ENCODE peak calls at places on chromosome 9, in six cellular contexts. U is PC-9, B is HCT116, X is IMR-90, F is SJSA1, E is GM23248. N is an unnamed sample. For H3K4me1, the result is how much of the 10 kb centered on the place peaks cover.

GRCh38 chr9:125785187-125785840 is 38.1 kb downstream of the PBX3 start:
- DNase-seq in U (no peak), B (no peak), X (no peak), F (no peak), E (no peak), N (no peak)

GRCh38 chr9:80874276-80874675 is 815.1 kb downstream of the TLE1 start:
- DNase-seq in U (no peak), B (no peak), X (peak), F (no peak), E (peak), N (no peak)

GRCh38 chr9:76369583-76369982 is 24.6 kb downstream of the RFK start:
- DNase-seq in U (peak), B (no peak), X (peak), F (no peak), E (no peak), N (no peak)

GRCh38 chr9:71816782-71817549 is 48.7 kb upstream of the CEMIP2 start:
- DNase-seq in U (no peak), B (no peak), X (no peak), F (no peak), E (no peak), N (no peak)

GRCh38 chr9:83699615-83700014 is 8.1 kb downstream of the UBQLN1 start:
- DNase-seq in U (no peak), B (no peak), X (no peak), F (no peak), E (no peak), N (no peak)

GRCh38 chr9:37624073-37624472 is 26.7 kb upstream of the FRMPD1 start:
- DNase-seq in U (no peak), B (no peak), X (no peak), F (no peak), E (no peak), N (no peak)

GRCh38 chr9:128870128-128870940 is 11.4 kb downstream of the KYAT1 start:
- DNase-seq in U (no peak), B (no peak), X (no peak), F (no peak), E (no peak), N (no peak)

GRCh38 chr9:98998441-98999151 is 54.9 kb downstream of the COL15A1 start:
- DNase-seq in U (no peak), B (peak), X (peak), F (peak), E (peak), N (peak)

GRCh38 chr9:99264070-99264469 is 42.0 kb downstream of the SEC61B start:
- DNase-seq in U (no peak), B (peak), X (no peak), F (no peak), E (peak), N (no peak)

GRCh38 chr9:682633-683508 is 158.6 kb upstream of the DMRT1 start:
- DNase-seq in U (no peak), B (no peak), X (peak), F (no peak), E (peak), N (no peak)

GRCh38 chr9:134346840-134347239 is 20.6 kb downstream of the RXRA start:
- DNase-seq in U (no peak), B (no peak), X (no peak), F (no peak), E (no peak), N (no peak)
- H3K4me1 ChIP-seq in U (under half), B (under half), X (under half), F (under half), E (under half), N (half or more)

GRCh38 chr9:136326777-136327312 is 494 bp upstream of the GPSM1 start:
- DNase-seq in U (no peak), B (no peak), X (no peak), F (peak), E (peak), N (no peak)
- H3K27ac ChIP-seq in U (no peak), B (peak), X (peak), F (peak), E (peak), N (peak)

GRCh38 chr9:34343605-34344004 is 14.2 kb downstream of the NUDT2 start:
- DNase-seq in U (no peak), B (no peak), X (no peak), F (no peak), E (no peak), N (no peak)

GRCh38 chr9:34337404-34337803 is 8.0 kb downstream of the NUDT2 start:
- DNase-seq in U (no peak), B (no peak), X (peak), F (no peak), E (peak), N (no peak)

GRCh38 chr9:34343090-34343489 is 13.7 kb downstream of the NUDT2 start:
- DNase-seq in U (no peak), B (no peak), X (no peak), F (no peak), E (no peak), N (peak)

GRCh38 chr9:34338664-34339063 is 9.3 kb downstream of the NUDT2 start:
- DNase-seq in U (no peak), B (no peak), X (no peak), F (no peak), E (no peak), N (peak)

DNA sequence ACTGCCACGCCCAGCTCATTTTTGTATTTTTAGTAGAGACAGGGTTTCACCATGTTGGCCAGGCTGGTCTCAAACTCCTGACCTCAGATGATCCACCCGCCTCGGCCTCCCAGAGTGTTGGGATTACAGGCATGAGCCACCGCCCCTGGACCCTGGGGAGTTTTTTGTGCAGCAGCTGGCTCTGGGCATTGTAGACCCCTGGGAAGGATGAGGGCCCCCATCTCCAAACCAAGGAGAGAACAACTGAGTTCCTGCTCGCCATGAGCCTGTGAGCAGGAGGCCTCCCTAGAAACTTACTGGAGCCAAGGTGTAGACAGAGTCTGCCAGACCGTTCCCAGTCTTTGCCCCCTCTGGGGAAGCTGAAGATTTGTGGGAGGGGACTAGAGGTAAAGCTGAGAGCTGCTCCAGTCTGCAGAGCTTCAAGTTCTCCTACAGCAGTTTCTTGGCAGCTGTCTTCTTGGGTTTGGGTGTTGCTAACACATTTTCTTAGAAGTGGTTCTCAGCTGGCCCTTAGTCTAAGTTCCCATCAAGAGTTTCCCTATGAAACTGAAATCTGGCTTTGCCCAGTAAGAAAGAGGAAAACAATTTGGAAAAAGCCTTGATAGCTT is 12.4 kb downstream of the NUDT2 start:
- DNase-seq in U (no peak), B (no peak), X (no peak), F (no peak), E (no peak), N (no peak)
- H3K4me1 ChIP-seq in U (under half), B (under half), X (under half), F (under half), E (under half), N (under half)

DNA sequence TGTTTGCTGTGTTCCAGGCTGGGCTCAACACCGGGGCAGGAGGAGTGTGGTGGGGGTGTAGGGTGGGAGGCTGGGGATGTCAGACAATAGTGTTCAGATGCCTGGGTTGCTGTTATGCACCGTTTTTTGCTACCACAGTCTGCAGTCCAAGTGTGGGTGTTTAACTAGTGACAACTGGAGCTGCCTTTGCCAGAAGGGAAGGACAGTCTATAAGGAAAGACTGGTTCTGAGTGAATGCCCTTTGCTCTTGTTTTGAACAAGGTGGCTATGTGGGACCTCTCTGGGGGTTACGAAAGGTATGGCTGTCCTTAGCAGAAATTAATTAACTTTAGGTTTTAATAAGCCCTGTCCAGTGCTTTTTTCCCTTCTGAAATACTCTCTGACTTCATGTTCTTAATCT is 118.5 kb upstream of the GNA14 start:
- DNase-seq in U (no peak), B (no peak), X (no peak), F (no peak), E (no peak), N (no peak)
- H3K27ac ChIP-seq in U (no peak), B (no peak), X (no peak), F (no peak), E (no peak), N (no peak)

DNA sequence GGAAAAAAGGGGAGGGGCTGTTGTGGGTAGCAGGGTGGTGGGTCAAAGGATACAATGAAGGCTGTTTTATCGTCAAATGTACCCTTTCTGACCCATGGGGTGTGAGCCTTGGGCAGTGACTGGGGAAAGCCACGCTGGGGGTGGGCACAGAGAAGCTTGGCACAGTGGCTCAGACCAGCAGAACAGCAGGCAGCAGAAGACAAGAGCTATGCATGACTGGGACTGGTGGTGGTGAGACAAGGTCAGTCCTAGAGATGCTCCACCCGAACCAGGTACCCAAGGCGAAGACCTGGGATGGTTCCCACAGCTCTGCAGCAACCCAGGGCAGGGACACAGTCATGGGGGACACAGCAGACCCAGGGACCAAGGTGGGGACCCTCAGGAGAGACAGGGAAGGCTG is 38.3 kb downstream of the BICD2 start:
- DNase-seq in U (no peak), B (no peak), X (no peak), F (no peak), E (no peak), N (no peak)
- H3K4me1 ChIP-seq in U (under half), B (under half), X (under half), F (under half), E (under half), N (under half)

GRCh38 chr9:21994526-21994995 is at the start of gene CDKN2B-AS1:
- DNase-seq in U (peak), B (peak), X (peak), F (peak), E (peak), N (peak)
- H3K27ac ChIP-seq in U (peak), B (peak), X (peak), F (peak), E (peak), N (peak)

GRCh38 chr9:106481003-106481614 is 381.9 kb upstream of the ZNF462 start:
- DNase-seq in U (no peak), B (no peak), X (no peak), F (no peak), E (no peak), N (no peak)
- H3K4me1 ChIP-seq in U (under half), B (under half), X (under half), F (under half), E (under half), N (under half)

GRCh38 chr9:97366476-97366875 is 45.4 kb upstream of the TDRD7 start:
- DNase-seq in U (no peak), B (no peak), X (no peak), F (no peak), E (no peak), N (no peak)

GRCh38 chr9:97365634-97366033 is 46.3 kb upstream of the TDRD7 start:
- DNase-seq in U (no peak), B (no peak), X (no peak), F (no peak), E (no peak), N (no peak)

GRCh38 chr9:97364769-97365490 is 47.0 kb upstream of the TDRD7 start:
- DNase-seq in U (no peak), B (no peak), X (no peak), F (no peak), E (no peak), N (no peak)

GRCh38 chr9:97367729-97368128 is 44.2 kb upstream of the TDRD7 start:
- DNase-seq in U (no peak), B (no peak), X (no peak), F (no peak), E (no peak), N (no peak)

GRCh38 chr9:97366889-97367288 is 45.0 kb upstream of the TDRD7 start:
- DNase-seq in U (no peak), B (no peak), X (no peak), F (no peak), E (no peak), N (no peak)
- H3K27ac ChIP-seq in U (no peak), B (no peak), X (no peak), F (no peak), E (no peak), N (no peak)

DNA sequence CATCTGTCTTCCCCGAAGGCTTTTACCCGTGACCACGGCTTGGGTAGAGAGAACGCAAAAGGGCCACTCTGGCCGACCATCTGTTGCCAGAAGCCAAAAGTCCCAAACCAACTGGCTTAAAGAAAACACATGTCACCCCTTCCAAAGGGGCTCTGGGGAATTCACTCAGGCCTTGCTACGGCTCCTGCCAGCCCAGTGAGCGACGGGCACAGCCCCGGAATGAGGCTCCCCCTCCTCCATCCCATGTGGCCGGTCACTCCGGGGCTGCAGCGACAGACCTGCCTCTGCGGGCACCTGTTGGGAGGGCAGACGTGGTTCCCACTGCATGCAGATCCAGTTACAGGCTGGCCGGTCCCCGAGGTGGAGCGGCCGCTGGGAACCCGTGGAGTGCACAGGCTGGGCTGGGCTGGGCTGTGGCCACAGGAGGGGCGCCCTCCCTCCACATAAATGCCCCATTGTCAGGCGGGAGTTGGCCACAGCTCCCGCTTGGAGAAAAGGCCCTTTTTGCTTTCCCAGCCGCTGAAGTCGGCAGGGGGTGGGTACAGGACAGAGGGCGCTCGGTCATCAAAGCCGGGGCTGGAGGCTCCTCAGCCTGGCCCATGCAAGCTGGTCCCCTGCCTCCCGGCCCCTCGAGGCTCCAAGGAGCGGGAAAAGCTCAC is 19.9 kb downstream of the NOTCH1 start:
- DNase-seq in U (no peak), B (no peak), X (no peak), F (no peak), E (no peak), N (no peak)
- H3K4me1 ChIP-seq in U (under half), B (under half), X (under half), F (under half), E (under half), N (half or more)